ENCODE peak calls at places on chromosomes 12 and 14, in six cellular contexts. One of them, this sample, is unnamed.

GRCh38 chr14:67934087-67934486 is 114.5 kb downstream of the RAD51B start:
- DNase-seq in epithelial cell of esophagus: peak
- DNase-seq in choroid plexus epithelial cell: peak
- DNase-seq in AG09319: peak
- DNase-seq in AG04450: peak
- DNase-seq in nephron progenitor cell: peak
- DNase-seq in this sample: no peak

GRCh38 chr12:11508699-11509098 is 113.3 kb upstream of the PRB2 start:
- DNase-seq in nephron progenitor cell: no peak
- DNase-seq in epithelial cell of esophagus: peak
- DNase-seq in choroid plexus epithelial cell: peak
- DNase-seq in AG09319: no peak
- DNase-seq in AG04450: no peak
- DNase-seq in this sample: no peak

GRCh38 chr12:79001404-79001803 is 136.8 kb downstream of the SYT1 start:
- DNase-seq in epithelial cell of esophagus: no peak
- DNase-seq in AG04450: no peak
- DNase-seq in AG09319: no peak
- DNase-seq in choroid plexus epithelial cell: no peak
- DNase-seq in nephron progenitor cell: no peak
- DNase-seq in this sample: no peak

GRCh38 chr12:110039085-110039807 is 9.1 kb downstream of the C12orf76 start:
- DNase-seq in AG04450: peak
- DNase-seq in choroid plexus epithelial cell: peak
- DNase-seq in AG09319: peak
- DNase-seq in epithelial cell of esophagus: peak
- DNase-seq in nephron progenitor cell: no peak
- DNase-seq in this sample: no peak

GRCh38 chr14:99730876-99731351 is 46.8 kb downstream of the CYP46A1 start:
- DNase-seq in epithelial cell of esophagus: no peak
- DNase-seq in AG04450: no peak
- DNase-seq in choroid plexus epithelial cell: no peak
- DNase-seq in AG09319: no peak
- DNase-seq in nephron progenitor cell: peak
- DNase-seq in this sample: no peak

GRCh38 chr12:67222302-67222701 is 46.9 kb upstream of the CAND1 start:
- DNase-seq in AG09319: no peak
- DNase-seq in AG04450: no peak
- DNase-seq in choroid plexus epithelial cell: peak
- DNase-seq in epithelial cell of esophagus: peak
- DNase-seq in nephron progenitor cell: no peak
- DNase-seq in this sample: no peak

GRCh38 chr14:36315159-36315853 is 5.1 kb downstream of the MBIP start:
- DNase-seq in AG04450: no peak
- DNase-seq in AG09319: no peak
- DNase-seq in epithelial cell of esophagus: no peak
- DNase-seq in choroid plexus epithelial cell: no peak
- DNase-seq in nephron progenitor cell: no peak
- DNase-seq in this sample: no peak

GRCh38 chr14:90536511-90537191 is 139.8 kb downstream of the CALM1 start:
- DNase-seq in AG04450: no peak
- DNase-seq in epithelial cell of esophagus: no peak
- DNase-seq in AG09319: no peak
- DNase-seq in nephron progenitor cell: no peak
- DNase-seq in choroid plexus epithelial cell: no peak
- DNase-seq in this sample: no peak

GRCh38 chr14:105093426-105094192 is 28.4 kb upstream of the GPR132 start:
- DNase-seq in nephron progenitor cell: peak
- DNase-seq in epithelial cell of esophagus: peak
- DNase-seq in AG04450: no peak
- DNase-seq in AG09319: no peak
- DNase-seq in choroid plexus epithelial cell: peak
- DNase-seq in this sample: peak

GRCh38 chr14:30223385-30223785 is 295.7 kb upstream of the PRKD1 start:
- DNase-seq in epithelial cell of esophagus: peak
- DNase-seq in nephron progenitor cell: no peak
- DNase-seq in AG04450: peak
- DNase-seq in choroid plexus epithelial cell: peak
- DNase-seq in AG09319: peak
- DNase-seq in this sample: no peak

GRCh38 chr12:39467432-39467870 is 24.5 kb upstream of the KIF21A start:
- DNase-seq in choroid plexus epithelial cell: peak
- DNase-seq in epithelial cell of esophagus: no peak
- DNase-seq in nephron progenitor cell: no peak
- DNase-seq in AG04450: no peak
- DNase-seq in AG09319: no peak
- DNase-seq in this sample: no peak

GRCh38 chr12:81450920-81451739 is 308.0 kb downstream of the PPFIA2 start:
- DNase-seq in nephron progenitor cell: peak
- DNase-seq in epithelial cell of esophagus: peak
- DNase-seq in AG09319: peak
- DNase-seq in choroid plexus epithelial cell: peak
- DNase-seq in AG04450: peak
- DNase-seq in this sample: no peak

GRCh38 chr12:8032242-8033152 is at the start of gene FOXJ2:
- DNase-seq in choroid plexus epithelial cell: peak
- DNase-seq in epithelial cell of esophagus: peak
- DNase-seq in AG09319: no peak
- DNase-seq in nephron progenitor cell: peak
- DNase-seq in AG04450: no peak
- DNase-seq in this sample: peak

GRCh38 chr14:65079201-65079600 is 23.1 kb downstream of the MAX start:
- DNase-seq in nephron progenitor cell: no peak
- DNase-seq in epithelial cell of esophagus: no peak
- DNase-seq in AG04450: no peak
- DNase-seq in AG09319: no peak
- DNase-seq in choroid plexus epithelial cell: no peak
- DNase-seq in this sample: no peak

GRCh38 chr12:3761116-3761770 is 8.3 kb upstream of the CRACR2A start:
- DNase-seq in nephron progenitor cell: no peak
- DNase-seq in epithelial cell of esophagus: no peak
- DNase-seq in AG04450: no peak
- DNase-seq in AG09319: no peak
- DNase-seq in choroid plexus epithelial cell: peak
- DNase-seq in this sample: no peak

GRCh38 chr12:2023365-2023764 is 19.1 kb upstream of the DCP1B start:
- DNase-seq in choroid plexus epithelial cell: no peak
- DNase-seq in epithelial cell of esophagus: peak
- DNase-seq in AG09319: no peak
- DNase-seq in nephron progenitor cell: no peak
- DNase-seq in AG04450: no peak
- DNase-seq in this sample: no peak

GRCh38 chr14:49875640-49876198 is 17.2 kb upstream of the ARF6 start:
- DNase-seq in nephron progenitor cell: no peak
- DNase-seq in AG09319: no peak
- DNase-seq in AG04450: no peak
- DNase-seq in epithelial cell of esophagus: no peak
- DNase-seq in choroid plexus epithelial cell: no peak
- DNase-seq in this sample: no peak

GRCh38 chr12:91331371-91331770 is 148.8 kb upstream of the DCN start:
- DNase-seq in epithelial cell of esophagus: no peak
- DNase-seq in AG09319: no peak
- DNase-seq in choroid plexus epithelial cell: no peak
- DNase-seq in nephron progenitor cell: no peak
- DNase-seq in AG04450: no peak
- DNase-seq in this sample: no peak

GRCh38 chr14:103021817-103022668 is 35.3 kb downstream of the CDC42BPB start:
- DNase-seq in AG04450: no peak
- DNase-seq in nephron progenitor cell: no peak
- DNase-seq in choroid plexus epithelial cell: peak
- DNase-seq in epithelial cell of esophagus: peak
- DNase-seq in AG09319: no peak
- DNase-seq in this sample: no peak

GRCh38 chr12:131142891-131143637 is 189.4 kb downstream of the ADGRD1 start:
- DNase-seq in AG09319: no peak
- DNase-seq in choroid plexus epithelial cell: no peak
- DNase-seq in AG04450: no peak
- DNase-seq in epithelial cell of esophagus: no peak
- DNase-seq in nephron progenitor cell: no peak
- DNase-seq in this sample: no peak

GRCh38 chr14:24113801-24114535 is 609 bp upstream of the DCAF11 start:
- DNase-seq in choroid plexus epithelial cell: peak
- DNase-seq in nephron progenitor cell: peak
- DNase-seq in AG04450: peak
- DNase-seq in epithelial cell of esophagus: peak
- DNase-seq in AG09319: peak
- DNase-seq in this sample: peak

GRCh38 chr12:54452628-54453027 is 20.8 kb downstream of the GTSF1 start:
- DNase-seq in choroid plexus epithelial cell: no peak
- DNase-seq in AG04450: no peak
- DNase-seq in epithelial cell of esophagus: no peak
- DNase-seq in nephron progenitor cell: no peak
- DNase-seq in AG09319: no peak
- DNase-seq in this sample: no peak

GRCh38 chr12:127133675-127134335 is 1133.2 kb upstream of the TMEM132C start:
- DNase-seq in nephron progenitor cell: no peak
- DNase-seq in AG04450: no peak
- DNase-seq in AG09319: no peak
- DNase-seq in choroid plexus epithelial cell: peak
- DNase-seq in epithelial cell of esophagus: peak
- DNase-seq in this sample: no peak

GRCh38 chr12:93563807-93564538 is 8.5 kb upstream of the SOCS2 start:
- DNase-seq in AG09319: no peak
- DNase-seq in AG04450: no peak
- DNase-seq in epithelial cell of esophagus: peak
- DNase-seq in choroid plexus epithelial cell: peak
- DNase-seq in nephron progenitor cell: no peak
- DNase-seq in this sample: no peak
- TF ChIP-seq CTCF in AG09319: peak
- TF ChIP-seq CTCF in AG04450: peak
- TF ChIP-seq CTCF in epithelial cell of esophagus: peak
- TF ChIP-seq CTCF in choroid plexus epithelial cell: peak
- TF ChIP-seq CTCF in nephron progenitor cell: no peak
- TF ChIP-seq CTCF in this sample: no peak

GRCh38 chr14:75223664-75224154 is 47.3 kb upstream of the TMED10 start:
- DNase-seq in AG09319: no peak
- DNase-seq in AG04450: no peak
- DNase-seq in epithelial cell of esophagus: no peak
- DNase-seq in nephron progenitor cell: peak
- DNase-seq in choroid plexus epithelial cell: peak
- DNase-seq in this sample: no peak

GRCh38 chr14:75224561-75224960 is 48.1 kb upstream of the TMED10 start:
- DNase-seq in epithelial cell of esophagus: no peak
- DNase-seq in choroid plexus epithelial cell: peak
- DNase-seq in AG09319: no peak
- DNase-seq in nephron progenitor cell: no peak
- DNase-seq in AG04450: no peak
- DNase-seq in this sample: no peak

GRCh38 chr14:75220097-75220496 is 43.7 kb upstream of the TMED10 start:
- DNase-seq in AG09319: no peak
- DNase-seq in choroid plexus epithelial cell: no peak
- DNase-seq in AG04450: no peak
- DNase-seq in epithelial cell of esophagus: no peak
- DNase-seq in nephron progenitor cell: no peak
- DNase-seq in this sample: no peak

GRCh38 chr14:75221797-75222196 is 45.4 kb upstream of the TMED10 start:
- DNase-seq in AG04450: no peak
- DNase-seq in epithelial cell of esophagus: peak
- DNase-seq in choroid plexus epithelial cell: no peak
- DNase-seq in nephron progenitor cell: no peak
- DNase-seq in AG09319: no peak
- DNase-seq in this sample: no peak

GRCh38 chr14:75222208-75222701 is 45.8 kb upstream of the TMED10 start:
- DNase-seq in nephron progenitor cell: no peak
- DNase-seq in AG04450: peak
- DNase-seq in choroid plexus epithelial cell: peak
- DNase-seq in AG09319: no peak
- DNase-seq in epithelial cell of esophagus: peak
- DNase-seq in this sample: peak
- TF ChIP-seq CTCF in nephron progenitor cell: no peak
- TF ChIP-seq CTCF in AG04450: no peak
- TF ChIP-seq CTCF in choroid plexus epithelial cell: peak
- TF ChIP-seq CTCF in AG09319: no peak
- TF ChIP-seq CTCF in epithelial cell of esophagus: no peak
- TF ChIP-seq CTCF in this sample: no peak

GRCh38 chr14:94412671-94413638 is 24.6 kb upstream of the SERPINA1 start:
- DNase-seq in AG04450: no peak
- DNase-seq in epithelial cell of esophagus: peak
- DNase-seq in choroid plexus epithelial cell: peak
- DNase-seq in nephron progenitor cell: no peak
- DNase-seq in AG09319: no peak
- DNase-seq in this sample: no peak
- TF ChIP-seq CTCF in AG04450: peak
- TF ChIP-seq CTCF in epithelial cell of esophagus: peak
- TF ChIP-seq CTCF in choroid plexus epithelial cell: peak
- TF ChIP-seq CTCF in nephron progenitor cell: no peak
- TF ChIP-seq CTCF in AG09319: peak
- TF ChIP-seq CTCF in this sample: no peak

GRCh38 chr12:66063976-66064375 is 66.6 kb downstream of the LLPH start:
- DNase-seq in AG04450: no peak
- DNase-seq in epithelial cell of esophagus: no peak
- DNase-seq in nephron progenitor cell: no peak
- DNase-seq in choroid plexus epithelial cell: no peak
- DNase-seq in AG09319: no peak
- DNase-seq in this sample: no peak
- TF ChIP-seq CTCF in AG04450: no peak
- TF ChIP-seq CTCF in epithelial cell of esophagus: no peak
- TF ChIP-seq CTCF in nephron progenitor cell: no peak
- TF ChIP-seq CTCF in choroid plexus epithelial cell: no peak
- TF ChIP-seq CTCF in AG09319: no peak
- TF ChIP-seq CTCF in this sample: no peak

DNA sequence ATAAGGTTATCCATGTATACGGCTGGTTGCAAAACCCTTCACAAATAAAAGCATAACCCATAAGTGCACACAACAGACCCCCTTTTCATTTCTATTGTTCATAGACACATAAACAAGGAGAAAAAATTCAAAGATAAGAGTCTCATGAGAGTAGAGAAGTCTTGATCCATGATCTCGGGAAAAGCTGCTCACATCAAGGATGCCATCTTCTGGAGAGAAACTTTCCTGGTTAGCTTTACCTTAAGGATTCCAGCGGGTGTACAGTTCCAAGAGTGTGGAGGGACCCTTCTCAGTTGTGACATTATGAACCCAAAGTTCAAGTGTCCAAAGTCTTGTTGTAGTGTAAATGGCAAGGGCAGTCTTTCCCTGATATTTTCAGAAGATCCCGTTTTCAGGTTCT is 144.5 kb downstream of the LLPH start:
- DNase-seq in nephron progenitor cell: no peak
- DNase-seq in AG04450: no peak
- DNase-seq in epithelial cell of esophagus: no peak
- DNase-seq in AG09319: no peak
- DNase-seq in choroid plexus epithelial cell: peak
- DNase-seq in this sample: no peak
- TF ChIP-seq CTCF in nephron progenitor cell: no peak
- TF ChIP-seq CTCF in AG04450: no peak
- TF ChIP-seq CTCF in epithelial cell of esophagus: peak
- TF ChIP-seq CTCF in AG09319: peak
- TF ChIP-seq CTCF in choroid plexus epithelial cell: peak
- TF ChIP-seq CTCF in this sample: no peak

This sample was measured in activated B cell treated with CpG ODN at 0.5 μM for 24 hours.